ENCODE peak calls at places on chromosome 18, in five cellular contexts. X, O, A, S and K are unnamed samples.

GRCh38 chr18:76490701-76491171 is 4.3 kb downstream of the ZNF516 start:
- DNase-seq in X (no peak), O (peak; percentile 65), S (no peak), A (peak; percentile 58), K (peak; percentile 62)

GRCh38 chr18:33581816-33582215 is 3.8 kb downstream of the ASXL3 start:
- DNase-seq in O (no peak), X (no peak), S (no peak), A (no peak), K (no peak)

GRCh38 chr18:48459016-48459415 is 49.8 kb upstream of the ZBTB7C start:
- DNase-seq in S (no peak), O (no peak), A (no peak), X (no peak), K (no peak)

GRCh38 chr18:59715966-59716369 is 18.7 kb upstream of the CCBE1 start:
- DNase-seq in A (no peak), X (no peak), S (peak; percentile 98), O (no peak), K (no peak)

GRCh38 chr18:10261315-10262276 is 192.8 kb upstream of the APCDD1 start:
- DNase-seq in X (no peak), A (peak; percentile 31), S (peak; percentile 9), O (no peak), K (peak; percentile 83)

GRCh38 chr18:79685971-79686370 is 6.4 kb downstream of the CTDP1 start:
- DNase-seq in X (no peak), S (no peak), O (no peak), A (no peak), K (no peak)

GRCh38 chr18:76351961-76352581 is 143.0 kb downstream of the ZNF516 start:
- DNase-seq in A (no peak), X (peak; percentile 11), S (peak; percentile 83), O (no peak), K (peak; percentile 66)

GRCh38 chr18:8856769-8857393 is 151.5 kb downstream of the MTCL1 start:
- DNase-seq in A (no peak), X (no peak), O (no peak), S (no peak), K (no peak)

GRCh38 chr18:49968649-49969309 is 155.4 kb upstream of the ACAA2 start:
- DNase-seq in X (no peak), S (no peak), O (no peak), A (no peak), K (no peak)

GRCh38 chr18:3014501-3015202 is 1.7 kb upstream of the LPIN2 start:
- DNase-seq in A (no peak), O (no peak), S (peak; percentile 12), X (no peak), K (peak; percentile 44)

GRCh38 chr18:31100598-31101147 is 1.5 kb downstream of the DSC2 start:
- DNase-seq in X (no peak), O (no peak), A (no peak), S (no peak), K (no peak)

GRCh38 chr18:2223859-2224258 is 347.4 kb downstream of the METTL4 start:
- DNase-seq in S (peak; percentile 56), X (peak; percentile 20), A (peak; percentile 7), O (no peak), K (peak; percentile 45)

GRCh38 chr18:56065101-56065500 is 477.1 kb upstream of the TCF4 start:
- DNase-seq in O (no peak), A (no peak), S (no peak), X (no peak), K (no peak)

GRCh38 chr18:65938592-65939372 is 188.0 kb downstream of the CDH7 start:
- DNase-seq in A (peak; percentile 36), X (peak; percentile 48), S (peak; percentile 24), O (no peak), K (peak; percentile 63)

GRCh38 chr18:73626221-73626620 is 521.4 kb downstream of the FBXO15 start:
- DNase-seq in X (no peak), S (no peak), O (no peak), A (no peak), K (no peak)

GRCh38 chr18:61824733-61825363 is 68.0 kb downstream of the RNF152 start:
- DNase-seq in O (no peak), X (no peak), A (no peak), S (peak; percentile 31), K (no peak)

GRCh38 chr18:56298935-56299334 is 339.5 kb downstream of the TXNL1 start:
- DNase-seq in X (peak; percentile 56), O (no peak), S (peak; percentile 39), A (no peak), K (peak; percentile 1)